ENCODE peak calls at places on chromosomes 13 and 19, in six cellular contexts. W, B, N, A, T and S are unnamed samples.

GRCh38 chr13:62643007-62643483 is 1227.4 kb upstream of the PCDH20 start:
- DNase-seq in W (no peak), B (no peak), N (peak; percentile 19), A (no peak), T (no peak), S (no peak)

GRCh38 chr13:50617134-50617721 is 226.3 kb downstream of the DLEU7 start:
- DNase-seq in W (peak; percentile 72), B (no peak), N (peak; percentile 39), A (no peak), T (no peak), S (peak; percentile 94)

GRCh38 chr13:20525144-20525600 is 485 bp downstream of the CRYL1 start:
- DNase-seq in W (peak; percentile 7), B (peak; percentile 62), N (peak; percentile 4), A (no peak), T (peak; percentile 46), S (no peak)

GRCh38 chr13:42893346-42893745 is 98.7 kb downstream of the EPSTI1 start:
- DNase-seq in W (peak; percentile 58), B (no peak), N (peak; percentile 61), A (no peak), T (no peak), S (peak; percentile 89)

GRCh38 chr19:38049105-38049649 is 142.2 kb downstream of the SIPA1L3 start:
- DNase-seq in W (no peak), B (no peak), N (no peak), A (no peak), T (no peak), S (peak; percentile 57)

GRCh38 chr19:55346725-55347441 is 7.2 kb downstream of the KMT5C start:
- DNase-seq in W (no peak), B (no peak), N (no peak), A (no peak), T (no peak), S (no peak)

GRCh38 chr19:6480843-6481415 is 658 bp downstream of the DENND1C start:
- DNase-seq in W (no peak), B (no peak), N (no peak), A (no peak), T (no peak), S (no peak)

GRCh38 chr13:113125506-113126264 is 3.1 kb downstream of the F10 start:
- DNase-seq in W (no peak), B (no peak), N (no peak), A (no peak), T (no peak), S (no peak)

GRCh38 chr19:45506991-45507863 is at the start of gene VASP:
- DNase-seq in W (peak; percentile 84), B (peak; percentile 93), N (peak; percentile 78), A (no peak), T (peak; percentile 88), S (peak; percentile 78)

GRCh38 chr19:13890136-13890535 is 13.2 kb downstream of the NANOS3 start:
- DNase-seq in W (no peak), B (no peak), N (no peak), A (no peak), T (no peak), S (no peak)

GRCh38 chr19:18156841-18157464 is 4.0 kb downstream of the PIK3R2 start:
- DNase-seq in W (peak; percentile 95), B (peak; percentile 96), N (peak; percentile 84), A (peak; percentile 58), T (peak; percentile 86), S (peak; percentile 65)

GRCh38 chr19:13796301-13797057 is 1.2 kb downstream of the ZSWIM4 start:
- DNase-seq in W (peak; percentile 95), B (peak; percentile 64), N (peak; percentile 94), A (peak; percentile 86), T (peak; percentile 76), S (peak; percentile 95)

GRCh38 chr19:44903602-44904425 is 1.8 kb upstream of the APOE start:
- DNase-seq in W (peak; percentile 80), B (peak; percentile 79), N (peak; percentile 20), A (no peak), T (peak; percentile 74), S (peak; percentile 49)

GRCh38 chr19:49378501-49378900 is 9.5 kb upstream of the KASH5 start:
- DNase-seq in W (no peak), B (no peak), N (no peak), A (no peak), T (no peak), S (no peak)

GRCh38 chr13:50844181-50844875 is 836 bp upstream of the DLEU7 start:
- DNase-seq in W (no peak), B (no peak), N (no peak), A (no peak), T (no peak), S (no peak)

GRCh38 chr13:60425332-60425731 is 28.3 kb downstream of the TDRD3 start:
- DNase-seq in W (no peak), B (no peak), N (no peak), A (no peak), T (no peak), S (no peak)

GRCh38 chr19:2610637-2611482 is 91.6 kb downstream of the GNG7 start:
- DNase-seq in W (peak; percentile 95), B (peak; percentile 97), N (peak; percentile 73), A (peak; percentile 86), T (peak; percentile 94), S (peak; percentile 96)

GRCh38 chr13:100657881-100658315 is 16.7 kb downstream of the TMTC4 start:
- DNase-seq in W (no peak), B (no peak), N (no peak), A (no peak), T (no peak), S (no peak)

GRCh38 chr19:10325732-10326131 is 7.6 kb downstream of the RAVER1 start:
- DNase-seq in W (no peak), B (no peak), N (no peak), A (no peak), T (no peak), S (no peak)

GRCh38 chr19:39802958-39803357 is 24.3 kb downstream of the LEUTX start:
- DNase-seq in W (no peak), B (no peak), N (no peak), A (no peak), T (no peak), S (no peak)
- TF ChIP-seq CTCF in W (no peak), B (no peak), N (no peak), A (no peak), T (no peak), S (no peak)

GRCh38 chr19:639251-640155 is at the start of gene FGF22:
- DNase-seq in W (peak; percentile 90), B (peak; percentile 96), N (peak; percentile 58), A (peak; percentile 30), T (peak; percentile 95), S (peak; percentile 80)

GRCh38 chr19:641702-642101 is 2.0 kb downstream of the FGF22 start:
- DNase-seq in W (no peak), B (no peak), N (no peak), A (no peak), T (no peak), S (no peak)

GRCh38 chr19:638901-639250 is 803 bp upstream of the FGF22 start:
- DNase-seq in W (no peak), B (no peak), N (no peak), A (no peak), T (no peak), S (no peak)

GRCh38 chr19:640156-640548 is 473 bp downstream of the FGF22 start:
- DNase-seq in W (no peak), B (no peak), N (no peak), A (no peak), T (no peak), S (no peak)

GRCh38 chr19:640606-641170 is 1.0 kb downstream of the FGF22 start:
- DNase-seq in W (no peak), B (no peak), N (no peak), A (no peak), T (no peak), S (no peak)
- H3K4me3 ChIP-seq in W (no peak overlapping the region), B (no peak overlapping the region), N (no peak overlapping the region), A (no peak overlapping the region), T (no peak overlapping the region), S (no peak overlapping the region)

GRCh38 chr19:40791349-40791748 is 7.6 kb upstream of the EGLN2 start:
- DNase-seq in W (no peak), B (no peak), N (no peak), A (no peak), T (no peak), S (no peak)
- TF ChIP-seq CTCF in W (no peak), B (no peak), N (no peak), A (no peak), T (no peak), S (no peak)

DNA sequence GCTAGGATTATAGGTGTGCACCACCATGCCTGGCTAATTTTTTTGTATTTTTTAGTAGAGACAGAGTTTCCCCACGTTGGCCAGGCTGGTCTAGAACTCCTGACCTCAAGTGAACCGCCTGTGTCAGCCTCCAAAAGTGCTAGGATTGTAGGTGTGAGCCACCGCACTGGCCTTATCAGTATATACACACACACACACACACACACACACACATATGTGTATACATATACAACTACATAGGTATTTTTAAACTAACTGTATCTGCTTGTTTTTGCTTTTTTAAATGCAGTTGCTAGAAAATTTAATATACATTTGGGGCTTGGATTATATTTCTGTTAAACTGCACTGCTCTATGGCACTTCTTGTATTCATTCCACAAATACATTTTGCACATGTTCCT is 3.1 kb downstream of the CARD8 start:
- DNase-seq in W (no peak), B (no peak), N (no peak), A (no peak), T (no peak), S (no peak)
- H3K4me3 ChIP-seq in W (no peak overlapping the region), B (no peak overlapping the region), N (no peak overlapping the region), A (no peak overlapping the region), T (no peak overlapping the region), S (no peak overlapping the region)

GRCh38 chr19:40539070-40539469 is 37.6 kb upstream of the SHKBP1 start:
- DNase-seq in W (no peak), B (no peak), N (no peak), A (no peak), T (no peak), S (no peak)
- TF ChIP-seq CTCF in W (no peak), B (no peak), N (no peak), A (no peak), T (no peak), S (no peak)

GRCh38 chr19:39434123-39435076 is 1.3 kb downstream of the RPS16 start:
- DNase-seq in W (no peak), B (no peak), N (no peak), A (no peak), T (no peak), S (peak; percentile 16)

GRCh38 chr19:39435499-39436349 is at the start of gene RPS16:
- DNase-seq in W (peak; percentile 99), B (peak; percentile 99), N (peak; percentile 84), A (peak; percentile 93), T (peak; percentile 99), S (peak; percentile 97)

GRCh38 chr19:39433480-39434079 is 2.2 kb downstream of the RPS16 start:
- DNase-seq in W (no peak), B (no peak), N (no peak), A (no peak), T (no peak), S (no peak)

GRCh38 chr19:39438270-39438934 is 2.7 kb upstream of the RPS16 start:
- DNase-seq in W (no peak), B (no peak), N (peak; percentile 72), A (no peak), T (no peak), S (peak; percentile 27)

GRCh38 chr19:39436350-39436716 is 584 bp upstream of the RPS16 start:
- DNase-seq in W (no peak), B (no peak), N (no peak), A (no peak), T (no peak), S (no peak)
- H3K4me3 ChIP-seq in W (peak overlapping the region; percentile 93), B (no peak overlapping the region), N (peak overlapping the region; percentile 96), A (peak overlapping the region; percentile 64), T (peak overlapping the region; percentile 96), S (peak overlapping the region; percentile 69)